ENCODE peak calls at places on chromosome 15, in ten cellular contexts. L, D, H, P, O, C, S, K, I and V are unnamed samples.

GRCh38 chr15:46059921-46060565 is 425.2 kb downstream of the SQOR start:
- DNase-seq in L (no peak), D (no peak), H (no peak), P (no peak), O (no peak), C (peak), S (no peak), K (no peak), I (no peak), V (no peak)

GRCh38 chr15:100831466-100831865 is 48.2 kb upstream of the ALDH1A3 start:
- DNase-seq in L (no peak), D (no peak), H (no peak), P (no peak), O (no peak), C (no peak), S (no peak), K (no peak), I (no peak), V (no peak)

GRCh38 chr15:77653832-77654480 is 21.2 kb upstream of the LINGO1 start:
- DNase-seq in L (no peak), D (no peak), H (no peak), P (no peak), O (no peak), C (no peak), S (no peak), K (no peak), I (no peak), V (no peak)

GRCh38 chr15:92811514-92811913 is 88.6 kb upstream of the CHD2 start:
- DNase-seq in L (no peak), D (no peak), H (no peak), P (no peak), O (no peak), C (no peak), S (no peak), K (peak), I (no peak), V (no peak)

GRCh38 chr15:76181705-76182107 is 121.9 kb downstream of the TMEM266 start:
- DNase-seq in L (no peak), D (no peak), H (no peak), P (no peak), O (no peak), C (no peak), S (no peak), K (no peak), I (no peak), V (no peak)

GRCh38 chr15:55741592-55742497 is 1.1 kb downstream of the PRTG start:
- DNase-seq in L (no peak), D (no peak), H (no peak), P (no peak), O (peak), C (no peak), S (no peak), K (no peak), I (no peak), V (peak)

GRCh38 chr15:40322531-40323238 is 807 bp upstream of the INAFM2 start:
- DNase-seq in L (no peak), D (no peak), H (no peak), P (no peak), O (no peak), C (peak), S (no peak), K (peak), I (no peak), V (no peak)

GRCh38 chr15:82040862-82041261 is 5.0 kb downstream of the MEX3B start:
- DNase-seq in L (no peak), D (no peak), H (peak), P (no peak), O (no peak), C (no peak), S (no peak), K (no peak), I (no peak), V (no peak)

GRCh38 chr15:56228352-56228751 is 15.3 kb downstream of the RFX7 start:
- DNase-seq in L (no peak), D (no peak), H (no peak), P (no peak), O (no peak), C (no peak), S (no peak), K (no peak), I (no peak), V (no peak)

DNA sequence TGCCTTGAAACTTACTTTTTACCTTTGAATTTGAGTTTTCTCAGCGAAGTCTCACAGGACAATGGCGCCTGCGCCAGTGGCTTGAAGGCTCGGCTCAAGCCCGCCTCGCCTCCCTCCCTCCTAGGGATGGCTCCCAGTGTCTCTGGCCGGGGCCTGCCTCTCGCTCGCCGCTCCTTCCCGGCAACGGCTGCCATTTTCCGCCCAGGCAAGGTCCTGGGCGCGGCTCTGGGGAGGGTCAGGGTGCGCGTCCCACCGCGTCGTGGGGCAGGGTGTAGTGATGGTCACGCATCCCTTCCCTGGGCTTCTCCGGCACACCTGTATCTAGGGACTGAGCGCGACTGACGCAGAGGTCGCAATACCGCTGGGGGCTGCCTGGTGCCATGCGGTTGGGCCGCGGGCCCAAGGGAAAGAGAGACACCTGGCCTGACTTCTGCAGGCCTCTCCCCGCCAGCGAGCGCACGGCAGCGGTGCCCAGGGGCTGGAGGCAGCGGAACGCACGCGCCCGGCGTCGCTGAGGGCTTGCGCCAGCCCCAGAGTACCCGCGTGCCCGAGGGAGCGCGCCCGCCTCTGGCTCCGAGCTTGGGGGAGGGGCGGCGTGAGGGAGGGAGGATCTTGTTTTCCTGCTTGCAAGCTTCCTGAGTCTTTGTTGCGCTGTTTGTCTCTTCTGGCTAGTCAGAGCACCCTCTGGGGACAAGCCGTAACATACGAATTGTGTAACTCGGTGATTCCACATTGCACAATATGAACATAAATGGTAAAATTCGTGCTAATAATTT is 20.7 kb upstream of the FEM1B start:
- DNase-seq in L (peak), D (no peak), H (peak), P (peak), O (peak), C (peak), S (peak), K (peak), I (peak), V (peak)
- TF ChIP-seq POLR2A in L (no peak), D (no peak), H (peak), P (peak), O (peak), C (peak), S (peak), K (peak), I (peak), V (peak)

GRCh38 chr15:73632670-73633058 is 525 bp downstream of the NPTN start:
- DNase-seq in L (peak), D (no peak), H (peak), P (peak), O (peak), C (peak), S (no peak), K (no peak), I (no peak), V (no peak)

GRCh38 chr15:73633111-73633990 is at the start of gene NPTN:
- DNase-seq in L (peak), D (peak), H (peak), P (peak), O (peak), C (peak), S (peak), K (peak), I (peak), V (peak)

GRCh38 chr15:73633991-73634495 is 854 bp upstream of the NPTN start:
- DNase-seq in L (no peak), D (peak), H (peak), P (peak), O (no peak), C (no peak), S (no peak), K (no peak), I (no peak), V (no peak)

GRCh38 chr15:73630796-73631471 is 2.3 kb downstream of the NPTN start:
- DNase-seq in L (no peak), D (no peak), H (no peak), P (no peak), O (no peak), C (no peak), S (no peak), K (no peak), I (no peak), V (peak)

DNA sequence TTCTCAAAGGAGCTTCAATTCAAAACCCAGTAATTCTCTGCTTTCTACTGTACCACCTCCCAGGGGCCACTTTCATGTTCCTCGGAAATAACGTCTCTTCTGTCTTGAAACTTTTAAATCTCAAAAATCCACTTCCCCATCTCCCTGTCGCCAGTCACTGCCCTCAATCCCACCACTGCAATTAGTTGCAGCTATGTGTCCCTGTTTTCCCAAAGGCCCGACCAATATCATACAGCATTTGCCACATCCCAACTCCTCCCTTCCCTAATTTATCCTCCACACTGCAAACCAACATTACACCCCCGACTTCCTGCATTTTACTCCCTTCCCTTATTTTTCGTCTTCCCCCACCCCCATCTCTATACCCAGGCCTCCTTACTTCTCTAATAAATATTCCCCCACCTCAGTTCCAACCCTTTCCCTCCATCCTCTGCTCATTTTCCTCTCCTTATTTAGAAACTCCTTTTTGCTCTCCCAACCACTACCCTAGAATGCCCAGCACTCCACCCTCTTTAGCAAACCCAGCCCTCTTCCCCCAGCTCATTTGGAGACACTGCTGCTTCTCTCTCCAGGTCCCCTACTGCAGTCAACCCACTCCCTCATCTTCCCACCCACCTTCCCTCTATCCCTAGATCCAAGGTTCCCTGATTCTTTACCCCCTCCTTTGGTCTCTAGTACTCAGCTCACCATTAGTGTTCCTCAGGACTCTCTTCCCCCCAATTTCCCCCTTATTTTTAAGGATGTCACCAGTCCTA is 1.1 kb downstream of the NPTN start:
- DNase-seq in L (no peak), D (no peak), H (peak), P (peak), O (peak), C (peak), S (no peak), K (peak), I (no peak), V (peak)
- TF ChIP-seq POLR2A in L (no peak), D (no peak), H (no peak), P (no peak), O (peak), C (peak), S (no peak), K (peak), I (peak), V (peak)

GRCh38 chr15:52124270-52124878 is 11.8 kb upstream of the BCL2L10 start:
- DNase-seq in L (no peak), D (no peak), H (no peak), P (no peak), O (no peak), C (no peak), S (no peak), K (no peak), I (no peak), V (no peak)
- TF ChIP-seq POLR2A in L (no peak), D (no peak), H (no peak), P (no peak), O (no peak), C (no peak), S (no peak), K (no peak), I (no peak), V (no peak)

DNA sequence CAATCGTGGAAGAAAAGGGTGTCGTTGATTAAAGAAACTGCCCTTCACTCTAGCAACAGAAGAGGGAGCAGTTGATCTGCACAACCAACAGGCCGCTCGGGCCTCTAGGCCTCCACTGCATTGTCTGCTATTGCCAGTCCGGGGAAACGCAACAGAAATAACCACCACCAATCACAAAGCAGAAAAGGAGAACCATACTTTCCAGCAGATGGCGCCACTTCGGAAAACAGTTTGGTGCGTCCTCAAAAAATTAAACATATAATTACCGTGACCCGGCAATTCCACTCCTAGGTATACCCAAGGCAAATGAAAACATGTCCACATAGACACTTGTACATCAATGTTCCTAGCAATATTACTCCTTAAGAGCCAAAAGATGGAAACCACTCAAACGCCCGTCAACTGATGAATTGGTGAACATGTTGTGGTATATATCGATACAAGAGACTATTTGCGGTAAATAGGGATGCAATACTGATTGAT is 154.1 kb downstream of the TJP1 start:
- DNase-seq in L (peak), D (peak), H (peak), P (peak), O (peak), C (peak), S (no peak), K (peak), I (peak), V (peak)
- TF ChIP-seq POLR2A in L (no peak), D (no peak), H (no peak), P (no peak), O (no peak), C (no peak), S (no peak), K (no peak), I (no peak), V (no peak)

DNA sequence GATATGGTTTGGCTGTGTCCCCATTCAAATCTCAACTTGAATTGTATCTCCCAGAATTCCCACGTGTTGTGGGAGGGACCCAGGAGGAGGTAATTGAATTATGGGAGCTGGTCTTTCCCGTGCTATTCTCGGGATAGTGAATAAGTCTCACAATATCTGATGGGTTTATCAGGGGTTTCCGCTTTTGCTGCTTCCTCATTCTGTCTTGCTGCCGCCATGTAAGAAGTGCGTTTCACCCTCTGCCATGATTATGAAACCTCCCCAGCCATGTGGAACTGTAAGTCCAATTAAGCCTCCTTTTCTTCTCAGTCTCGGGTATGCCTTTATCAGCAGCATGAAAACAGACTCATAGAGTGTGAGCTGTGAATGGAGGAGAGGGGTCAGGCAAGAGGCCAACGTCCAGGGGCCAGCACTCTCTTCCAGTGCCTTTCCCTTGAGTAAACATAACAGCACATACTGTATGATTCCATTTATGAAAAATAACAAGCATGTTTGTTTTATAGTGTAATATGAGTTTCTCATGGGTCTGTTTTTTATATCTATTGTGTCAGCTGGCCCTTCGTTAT is 16.3 kb upstream of the LCTL start:
- DNase-seq in L (no peak), D (no peak), H (peak), P (no peak), O (no peak), C (no peak), S (no peak), K (no peak), I (no peak), V (no peak)
- TF ChIP-seq POLR2A in L (no peak), D (no peak), H (no peak), P (no peak), O (no peak), C (no peak), S (no peak), K (no peak), I (no peak), V (no peak)

DNA sequence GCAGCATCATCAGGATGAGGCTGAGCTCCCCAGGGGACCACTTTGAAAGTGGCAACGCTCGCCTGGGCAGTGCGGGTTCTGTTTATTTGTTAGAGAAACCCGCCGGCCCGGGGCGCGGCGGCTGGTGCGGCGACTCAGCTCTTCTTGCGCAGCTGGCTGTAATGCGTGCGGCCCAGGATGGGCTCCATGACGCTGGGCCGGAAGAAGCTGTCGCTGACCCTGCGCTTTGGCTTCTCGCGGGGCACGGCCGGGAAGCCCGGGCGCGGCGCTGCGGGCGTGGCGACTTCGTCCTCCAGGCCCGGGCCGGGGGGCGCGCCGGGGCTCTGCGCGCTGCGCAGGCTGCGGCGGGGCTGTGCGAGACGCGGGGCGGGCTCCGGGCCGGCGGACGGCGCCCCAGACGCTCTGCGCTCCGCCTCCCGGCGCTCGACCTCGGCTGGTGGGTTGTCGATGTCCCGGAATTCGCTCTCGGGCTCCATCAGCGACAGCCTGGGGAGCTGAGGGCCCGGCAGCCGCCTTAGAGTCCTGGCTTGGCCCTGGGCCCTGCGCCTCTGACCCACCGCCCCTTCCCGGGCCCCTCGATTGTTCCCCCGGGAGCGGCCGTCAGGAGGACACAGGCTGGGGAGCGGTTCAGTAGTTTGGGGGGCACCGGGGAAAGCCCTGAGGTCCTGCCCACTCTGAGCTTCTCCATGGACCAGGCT is 10.3 kb upstream of the KIF7 start:
- DNase-seq in L (peak), D (no peak), H (peak), P (no peak), O (peak), C (peak), S (no peak), K (peak), I (no peak), V (peak)
- TF ChIP-seq POLR2A in L (no peak), D (no peak), H (no peak), P (no peak), O (peak), C (no peak), S (no peak), K (peak), I (no peak), V (no peak)